ENCODE peak calls at places on chromosomes 4 and X, in six cellular contexts. W, B, S, U, N and C are unnamed samples.

GRCh38 chrX:10158279-10158939 is 1.6 kb downstream of the CLCN4 start:
- DNase-seq in W (no peak), B (no peak), S (no peak), U (no peak), N (peak), C (peak)

GRCh38 chr4:20026456-20026855 is 225.2 kb upstream of the SLIT2 start:
- DNase-seq in W (no peak), B (no peak), S (no peak), U (no peak), N (no peak), C (no peak)

GRCh38 chrX:2552621-2553297 is 52.0 kb upstream of the DHRSX start:
- DNase-seq in W (no peak), B (no peak), S (no peak), U (no peak), N (no peak), C (no peak)

GRCh38 chr4:176988226-176988625 is 195.5 kb upstream of the VEGFC start:
- DNase-seq in W (no peak), B (peak), S (no peak), U (no peak), N (no peak), C (peak)

GRCh38 chr4:107854326-107855030 is 29.7 kb downstream of the SGMS2 start:
- DNase-seq in W (no peak), B (peak), S (no peak), U (no peak), N (no peak), C (no peak)

GRCh38 chrX:13647709-13648212 is 5.2 kb upstream of the TCEANC start:
- DNase-seq in W (no peak), B (peak), S (peak), U (peak), N (peak), C (no peak)

GRCh38 chr4:155946486-155946885 is 7.2 kb downstream of the CTSO start:
- DNase-seq in W (no peak), B (peak), S (no peak), U (no peak), N (no peak), C (no peak)

GRCh38 chr4:67160409-67160808 is 384.9 kb downstream of the CENPC start:
- DNase-seq in W (no peak), B (no peak), S (no peak), U (no peak), N (no peak), C (peak)

GRCh38 chr4:48478273-48478672 is 4.9 kb upstream of the SLC10A4 start:
- DNase-seq in W (no peak), B (no peak), S (no peak), U (no peak), N (no peak), C (no peak)

GRCh38 chrX:81957318-81957717 is 755.4 kb downstream of the SH3BGRL start:
- DNase-seq in W (no peak), B (no peak), S (no peak), U (no peak), N (no peak), C (no peak)

GRCh38 chrX:2576793-2577192 is 76.0 kb upstream of the DHRSX start:
- DNase-seq in W (no peak), B (no peak), S (no peak), U (no peak), N (no peak), C (peak)

GRCh38 chr4:172978848-172979247 is 189.8 kb upstream of the GALNT7 start:
- DNase-seq in W (no peak), B (no peak), S (no peak), U (no peak), N (no peak), C (no peak)
- H3K27ac ChIP-seq in W (no peak), B (no peak), S (no peak), U (no peak), N (no peak), C (no peak)

GRCh38 chrX:23729214-23729613 is 13.9 kb downstream of the ACOT9 start:
- DNase-seq in W (no peak), B (no peak), S (no peak), U (no peak), N (no peak), C (no peak)
- H3K27ac ChIP-seq in W (no peak), B (no peak), S (no peak), U (no peak), N (no peak), C (no peak)

GRCh38 chrX:155871934-155872333 is 9.2 kb upstream of the VAMP7 start:
- DNase-seq in W (no peak), B (no peak), S (no peak), U (no peak), N (no peak), C (no peak)

GRCh38 chrX:155873203-155873602 is 7.9 kb upstream of the VAMP7 start:
- DNase-seq in W (no peak), B (no peak), S (no peak), U (no peak), N (no peak), C (no peak)

GRCh38 chrX:155867821-155868220 is 13.3 kb upstream of the VAMP7 start:
- DNase-seq in W (no peak), B (no peak), S (no peak), U (no peak), N (no peak), C (no peak)

GRCh38 chrX:155874571-155875244 is 6.4 kb upstream of the VAMP7 start:
- DNase-seq in W (no peak), B (no peak), S (no peak), U (no peak), N (no peak), C (no peak)

GRCh38 chrX:155870958-155871357 is 10.2 kb upstream of the VAMP7 start:
- DNase-seq in W (no peak), B (no peak), S (no peak), U (no peak), N (no peak), C (no peak)
- H3K27ac ChIP-seq in W (no peak), B (no peak), S (no peak), U (no peak), N (no peak), C (no peak)

DNA sequence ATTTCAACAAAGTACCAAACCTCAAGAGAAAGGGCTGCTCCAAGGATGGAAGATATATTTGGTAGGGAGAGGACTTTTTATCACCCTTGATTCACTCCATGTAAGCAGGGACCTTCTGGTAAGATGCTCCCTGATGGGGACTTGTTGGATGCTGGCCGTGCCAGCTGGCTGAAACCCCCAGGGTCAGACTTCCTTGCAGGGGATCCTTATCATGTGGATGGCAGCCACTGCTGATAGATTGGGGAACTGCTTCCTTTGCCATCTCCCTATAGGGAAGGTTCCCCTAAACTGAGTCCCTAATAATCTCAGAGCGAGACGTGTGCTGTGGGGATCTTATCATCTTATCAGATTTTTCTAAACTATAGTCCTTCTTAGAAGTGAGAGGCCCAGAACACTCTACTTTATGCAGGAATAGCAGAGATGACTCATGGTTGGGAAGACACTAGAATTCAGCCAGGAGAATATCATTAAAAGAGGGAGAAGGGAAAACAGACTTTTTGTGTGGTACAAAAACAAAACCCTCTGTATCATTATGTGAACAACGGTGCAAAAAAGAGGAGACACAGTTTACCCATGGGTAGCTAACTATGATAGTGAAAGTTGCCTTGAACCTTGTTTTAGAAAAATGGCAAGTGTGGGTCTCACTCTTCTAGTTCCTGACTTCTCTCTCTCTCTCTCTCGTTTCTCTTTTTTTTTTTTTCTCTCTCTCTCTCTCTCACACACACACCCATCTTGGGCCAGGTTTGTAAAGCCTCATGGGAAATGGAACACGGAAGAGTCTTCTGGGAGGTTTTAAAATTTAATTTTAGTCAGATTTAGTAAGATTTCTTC is 16.1 kb downstream of the RHOH start:
- DNase-seq in W (no peak), B (peak), S (no peak), U (no peak), N (no peak), C (peak)
- H3K27ac ChIP-seq in W (peak), B (no peak), S (no peak), U (no peak), N (no peak), C (no peak)